ENCODE peak calls at places on chromosomes 13 and 19, in ten cellular contexts. K is heart right ventricle, T is heart left ventricle, I is ascending aorta, D is tibial artery, Y is PC-3, J is pancreas, C is esophagus squamous epithelium, F is ovary, S is neural progenitor cell. O is an unnamed sample. For H3K36me3, the result is how much of the 10 kb centered on the place peaks cover.

GRCh38 chr19:13723206-13723605 is 41.1 kb upstream of the MRI1 start:
- DNase-seq in K (no peak), T (no peak), I (no peak), D (no peak), Y (peak), J (no peak), C (no peak), F (no peak), S (no peak), O (no peak)

GRCh38 chr13:103349664-103350063 is 283.4 kb upstream of the SLC10A2 start:
- DNase-seq in K (peak), T (peak), I (no peak), D (no peak), Y (no peak), J (no peak), C (no peak), F (no peak), S (no peak), O (no peak)

GRCh38 chr19:38182536-38183210 is 41.3 kb downstream of the DPF1 start:
- DNase-seq in K (no peak), T (no peak), I (no peak), D (no peak), Y (no peak), J (no peak), C (no peak), F (no peak), S (no peak), O (no peak)

GRCh38 chr13:102294407-102295018 is 107.3 kb downstream of the FGF14 start:
- DNase-seq in K (no peak), T (no peak), I (no peak), D (no peak), Y (no peak), J (no peak), C (no peak), F (no peak), S (no peak), O (no peak)

GRCh38 chr19:29928831-29929230 is 13.2 kb upstream of the URI1 start:
- DNase-seq in K (no peak), T (no peak), I (no peak), D (no peak), Y (no peak), J (no peak), C (no peak), F (no peak), S (no peak), O (peak)

GRCh38 chr13:27306364-27306763 is 35.7 kb downstream of the RASL11A start:
- DNase-seq in K (no peak), T (no peak), I (no peak), D (no peak), Y (no peak), J (no peak), C (no peak), F (no peak), S (no peak), O (no peak)

GRCh38 chr13:90032841-90033493 is 1314.5 kb upstream of the MIR17HG start:
- DNase-seq in K (no peak), T (no peak), I (no peak), D (no peak), Y (no peak), J (no peak), C (no peak), F (no peak), S (peak), O (no peak)

GRCh38 chr13:42039946-42040729 is 8.3 kb upstream of the DGKH start:
- DNase-seq in K (peak), T (peak), I (peak), D (peak), Y (peak), J (peak), C (peak), F (peak), S (peak), O (peak)

GRCh38 chr13:40539954-40540706 is 126.3 kb downstream of the FOXO1 start:
- DNase-seq in K (no peak), T (no peak), I (no peak), D (no peak), Y (peak), J (no peak), C (no peak), F (no peak), S (peak), O (no peak)

GRCh38 chr19:15404780-15405211 is 14.0 kb downstream of the AKAP8L start:
- DNase-seq in K (no peak), T (no peak), I (no peak), D (no peak), Y (no peak), J (no peak), C (no peak), F (no peak), S (no peak), O (no peak)

GRCh38 chr13:29718694-29719093 is 123.2 kb upstream of the SLC7A1 start:
- DNase-seq in K (no peak), T (no peak), I (no peak), D (no peak), Y (no peak), J (no peak), C (no peak), F (no peak), S (no peak), O (no peak)

GRCh38 chr19:19461671-19462622 is 53.4 kb downstream of the TSSK6 start:
- DNase-seq in K (peak), T (peak), I (peak), D (peak), Y (no peak), J (peak), C (no peak), F (peak), S (peak), O (no peak)

GRCh38 chr13:101942535-101943157 is 459.2 kb downstream of the FGF14 start:
- DNase-seq in K (no peak), T (no peak), I (no peak), D (no peak), Y (peak), J (no peak), C (no peak), F (no peak), S (peak), O (no peak)

GRCh38 chr19:2302319-2303208 is 5.4 kb downstream of the LINGO3 start:
- DNase-seq in K (peak), T (peak), I (peak), D (no peak), Y (no peak), J (no peak), C (no peak), F (peak), S (peak), O (no peak)

DNA sequence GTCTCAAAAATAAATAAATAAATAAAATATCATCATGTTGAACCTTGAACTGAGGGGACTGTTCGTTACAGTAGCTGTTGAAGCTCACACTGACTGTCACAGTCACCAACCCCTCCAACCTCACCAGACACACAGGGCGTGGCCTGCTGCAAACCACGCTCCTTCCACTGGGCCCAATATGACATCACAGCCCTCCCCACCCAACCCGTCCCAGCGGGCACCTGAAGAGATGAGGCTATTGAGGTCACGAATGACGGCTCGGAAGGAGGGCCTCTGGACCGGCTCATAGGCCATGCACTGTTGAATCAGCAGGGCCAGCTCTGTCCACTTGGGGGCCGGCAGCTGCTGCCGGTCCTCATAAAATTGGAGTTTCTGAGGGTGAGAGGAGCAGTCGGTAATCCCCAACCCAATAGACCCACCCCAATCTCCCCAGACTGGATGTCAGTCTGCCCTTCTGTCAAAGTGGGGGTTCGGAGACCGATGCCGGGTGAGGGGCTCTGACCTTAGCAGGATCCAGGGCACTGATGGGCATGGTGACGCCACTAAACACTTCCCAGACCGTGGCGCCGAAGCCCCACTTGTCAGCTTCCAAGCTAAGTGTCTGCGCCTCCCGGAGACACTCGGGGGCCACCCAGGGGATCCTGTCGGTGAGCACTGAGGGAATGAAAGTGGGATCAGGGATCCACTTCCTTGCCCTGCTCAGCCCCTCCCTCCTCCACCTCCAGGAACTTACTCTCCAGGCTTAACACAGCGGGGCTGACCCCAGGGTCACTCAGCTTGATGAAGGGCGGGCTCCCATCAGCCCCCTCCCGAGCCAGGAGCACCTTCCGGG is 13.2 kb downstream of the JAK3 start:
- DNase-seq in K (no peak), T (no peak), I (no peak), D (no peak), Y (no peak), J (no peak), C (no peak), F (no peak), S (peak), O (no peak)
- TF ChIP-seq CTCF in K (no peak), T (no peak), I (no peak), D (no peak), Y (no peak), J (no peak), C (no peak), F (no peak), S (peak), O (peak)

DNA sequence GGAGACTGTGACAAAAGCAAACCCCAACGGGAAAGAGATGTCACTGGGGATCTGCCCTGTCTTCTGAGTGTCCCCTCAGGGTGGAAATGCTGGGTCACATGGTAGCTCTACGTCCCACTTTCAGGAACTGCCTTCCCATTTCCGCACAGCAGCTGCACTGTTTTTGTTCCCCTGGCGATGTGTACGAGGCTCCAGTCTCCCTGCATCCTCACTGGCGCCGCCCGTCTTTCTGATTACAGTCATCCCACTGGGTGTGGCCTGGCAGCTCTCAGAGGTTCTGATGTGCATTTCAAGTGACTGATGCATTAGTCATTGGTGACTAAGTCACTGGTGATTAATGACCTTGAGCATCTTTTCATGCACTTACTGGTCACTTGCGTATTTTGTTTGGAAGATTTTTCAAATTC is 21.2 kb downstream of the PCID2 start:
- DNase-seq in K (peak), T (peak), I (peak), D (peak), Y (peak), J (no peak), C (peak), F (no peak), S (no peak), O (no peak)
- H3K36me3 ChIP-seq in K (half or more), T (under half), I (half or more), D (under half), Y (under half), J (under half), C (under half), F (under half), S (under half), O (under half)

DNA sequence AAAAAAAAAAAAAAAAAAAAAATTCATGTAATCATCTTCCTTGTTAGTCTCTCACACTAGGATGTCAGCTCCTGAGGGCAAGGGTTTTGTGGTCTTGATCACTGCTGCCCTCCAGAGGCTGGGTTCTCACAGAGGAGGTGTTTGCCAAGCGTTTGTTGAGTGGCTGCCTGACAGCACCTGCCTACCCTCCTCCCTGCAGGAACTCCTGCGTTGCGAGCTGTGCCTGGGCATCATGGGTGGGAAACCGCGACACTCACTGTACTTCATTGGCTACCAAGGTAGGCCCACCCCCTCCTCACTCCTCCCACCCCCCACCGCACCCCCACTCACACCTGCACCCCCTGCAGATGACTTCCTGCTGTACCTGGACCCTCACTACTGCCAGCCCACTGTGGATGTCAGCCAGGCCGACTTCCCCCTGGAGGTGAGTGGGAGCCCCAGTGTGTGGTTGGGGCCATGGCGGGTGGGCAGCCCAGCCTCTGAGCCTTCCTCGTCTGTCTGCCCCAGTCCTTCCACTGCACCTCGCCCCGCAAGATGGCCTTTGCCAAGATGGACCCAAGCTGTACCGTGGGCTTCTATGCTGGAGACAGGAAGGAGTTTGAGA is 8.1 kb downstream of the ATG4D start:
- DNase-seq in K (no peak), T (no peak), I (no peak), D (no peak), Y (peak), J (no peak), C (no peak), F (no peak), S (no peak), O (no peak)
- TF ChIP-seq CTCF in K (peak), T (peak), I (no peak), D (no peak), Y (peak), J (no peak), C (peak), F (no peak), S (no peak), O (peak)

GRCh38 chr19:6743714-6744380 is 4.4 kb downstream of the TRIP10 start:
- DNase-seq in K (no peak), T (no peak), I (no peak), D (no peak), Y (peak), J (no peak), C (no peak), F (no peak), S (peak), O (no peak)
- H3K36me3 ChIP-seq in K (half or more), T (under half), I (under half), D (under half), Y (under half), J (under half), C (under half), F (under half), S (under half), O (under half)

GRCh38 chr13:50801087-50801931 is 42.2 kb downstream of the DLEU7 start:
- DNase-seq in K (peak), T (peak), I (peak), D (peak), Y (peak), J (peak), C (no peak), F (peak), S (peak), O (peak)
- TF ChIP-seq CTCF in K (peak), T (peak), I (peak), D (peak), Y (peak), J (peak), C (peak), F (no peak), S (peak), O (peak)

GRCh38 chr19:33346665-33347064 is 26.8 kb upstream of the CEBPG start:
- DNase-seq in K (no peak), T (no peak), I (no peak), D (no peak), Y (no peak), J (no peak), C (no peak), F (no peak), S (no peak), O (no peak)
- H3K36me3 ChIP-seq in K (under half), T (under half), I (under half), D (under half), Y (under half), J (under half), C (under half), F (under half), S (under half), O (under half)

O was measured in GM06990.